ENCODE peak calls at places on chromosomes 4 and X, in five cellular contexts. One of them, this sample, is unnamed.

GRCh38 chr4:108203377-108203776 is 34.6 kb upstream of the LEF1 start:
- DNase-seq in NCI-H2081: no peak
- DNase-seq in aorta: no peak
- DNase-seq in HL-60: no peak
- DNase-seq in EH: no peak
- DNase-seq in this sample: no peak

GRCh38 chrX:42776195-42776594 is 1.8 kb downstream of the PPP1R2C start:
- DNase-seq in HL-60: peak
- DNase-seq in NCI-H2081: no peak
- DNase-seq in aorta: no peak
- DNase-seq in EH: no peak
- DNase-seq in this sample: no peak

GRCh38 chrX:76064825-76065224 is 108.0 kb upstream of the PBDC1 start:
- DNase-seq in EH: no peak
- DNase-seq in NCI-H2081: no peak
- DNase-seq in HL-60: peak
- DNase-seq in aorta: no peak
- DNase-seq in this sample: no peak

GRCh38 chr4:97720869-97721432 is 422.3 kb downstream of the STPG2 start:
- DNase-seq in HL-60: no peak
- DNase-seq in aorta: no peak
- DNase-seq in EH: peak
- DNase-seq in NCI-H2081: peak
- DNase-seq in this sample: peak

GRCh38 chrX:10050481-10050880 is 83.3 kb downstream of the CLDN34 start:
- DNase-seq in aorta: no peak
- DNase-seq in HL-60: no peak
- DNase-seq in NCI-H2081: no peak
- DNase-seq in EH: no peak
- DNase-seq in this sample: no peak

GRCh38 chrX:2391869-2392606 is 108.7 kb downstream of the DHRSX start:
- DNase-seq in HL-60: no peak
- DNase-seq in EH: peak
- DNase-seq in aorta: no peak
- DNase-seq in NCI-H2081: no peak
- DNase-seq in this sample: no peak

GRCh38 chrX:124736553-124737240 is 390.3 kb downstream of the SH2D1A start:
- DNase-seq in NCI-H2081: peak
- DNase-seq in EH: no peak
- DNase-seq in HL-60: no peak
- DNase-seq in aorta: no peak
- DNase-seq in this sample: peak

GRCh38 chr4:145083891-145084640 is 13.9 kb downstream of the ANAPC10 start:
- DNase-seq in aorta: no peak
- DNase-seq in EH: no peak
- DNase-seq in HL-60: no peak
- DNase-seq in NCI-H2081: no peak
- DNase-seq in this sample: no peak

GRCh38 chr4:40576651-40577480 is 52.8 kb downstream of the RBM47 start:
- DNase-seq in aorta: peak
- DNase-seq in EH: peak
- DNase-seq in HL-60: peak
- DNase-seq in NCI-H2081: peak
- DNase-seq in this sample: no peak

GRCh38 chr4:73732759-73733431 is 7.5 kb upstream of the CXCL8 start:
- DNase-seq in EH: no peak
- DNase-seq in aorta: no peak
- DNase-seq in NCI-H2081: no peak
- DNase-seq in HL-60: no peak
- DNase-seq in this sample: no peak

GRCh38 chr4:149823770-149824221 is 8.2 kb upstream of the IQCM start:
- DNase-seq in EH: peak
- DNase-seq in HL-60: no peak
- DNase-seq in aorta: no peak
- DNase-seq in NCI-H2081: no peak
- DNase-seq in this sample: no peak

GRCh38 chr4:88518911-88519310 is 4.7 kb downstream of the PYURF start:
- DNase-seq in HL-60: no peak
- DNase-seq in aorta: no peak
- DNase-seq in NCI-H2081: no peak
- DNase-seq in EH: no peak
- DNase-seq in this sample: no peak